ENCODE peak calls at places on chromosomes 6 and 20, in six cellular contexts. V is GM12891, K is K562, Q is GM12878, M is H1, G is HepG2. Y is an unnamed sample.
A peak's percentile ranks its signal among the peaks of the same experiment; 100 is the strongest.

GRCh38 chr6:170463101-170463721 is 89.9 kb downstream of the PSMB1 start:
- DNase-seq in K (no peak), G (no peak), M (no peak), Q (no peak), V (no peak), Y (no peak)

GRCh38 chr20:36241678-36242077 is 5.4 kb downstream of the AAR2 start:
- DNase-seq in K (no peak), G (no peak), M (no peak), Q (no peak), V (no peak), Y (no peak)

GRCh38 chr20:57390604-57391438 is at the start of gene RBM38:
- DNase-seq in M (no peak), V (peak; percentile 88), K (peak; percentile 89), G (peak; percentile 56), Q (no peak), Y (peak; percentile 85)

GRCh38 chr6:90079555-90080490 is 185.6 kb downstream of the GJA10 start:
- DNase-seq in M (no peak), Q (no peak), V (no peak), K (no peak), G (no peak), Y (no peak)

GRCh38 chr6:44682280-44682679 is 294.8 kb downstream of the CDC5L start:
- DNase-seq in K (no peak), Q (no peak), M (no peak), V (no peak), G (no peak), Y (no peak)

GRCh38 chr20:58784321-58785074 is 66.2 kb downstream of the GNAS-AS1 start:
- DNase-seq in G (no peak), V (no peak), Q (no peak), K (no peak), M (no peak), Y (no peak)

GRCh38 chr20:35301426-35301825 is 9.2 kb upstream of the FAM83C start:
- DNase-seq in G (no peak), M (no peak), V (no peak), Q (no peak), K (no peak), Y (no peak)

GRCh38 chr6:15365273-15365687 is 119.4 kb downstream of the JARID2 start:
- DNase-seq in G (no peak), V (no peak), M (no peak), Q (no peak), K (peak; percentile 36), Y (no peak)

GRCh38 chr6:16426241-16426640 is 187.9 kb downstream of the GMPR start:
- DNase-seq in M (no peak), K (no peak), G (no peak), Q (no peak), V (no peak), Y (no peak)

GRCh38 chr20:35618372-35619131 is 2.9 kb downstream of the SPAG4 start:
- DNase-seq in V (no peak), Q (no peak), M (no peak), K (no peak), G (no peak), Y (no peak)

GRCh38 chr6:1831030-1831429 is 221.3 kb downstream of the FOXC1 start:
- DNase-seq in M (no peak), Q (no peak), G (no peak), K (no peak), V (no peak), Y (no peak)

GRCh38 chr6:1834231-1834630 is 224.5 kb downstream of the FOXC1 start:
- DNase-seq in G (no peak), Q (no peak), M (no peak), V (no peak), K (no peak), Y (no peak)

GRCh38 chr6:1832358-1832757 is 222.6 kb downstream of the FOXC1 start:
- DNase-seq in M (no peak), K (no peak), Q (no peak), G (no peak), V (no peak), Y (no peak)

GRCh38 chr6:1834641-1835516 is 225.2 kb downstream of the FOXC1 start:
- DNase-seq in Q (no peak), G (no peak), V (no peak), M (no peak), K (no peak), Y (no peak)

GRCh38 chr6:1832844-1833787 is 223.4 kb downstream of the FOXC1 start:
- DNase-seq in M (no peak), Q (no peak), G (peak; percentile 52), K (no peak), V (no peak), Y (no peak)
- TF ChIP-seq POLR2A in M (no peak), Q (no peak), G (no peak), K (no peak), V (no peak), Y (no peak)

GRCh38 chr20:63539092-63539430 is 1.9 kb upstream of the PTK6 start:
- DNase-seq in K (no peak), Q (no peak), G (no peak), V (no peak), M (no peak), Y (no peak)

GRCh38 chr20:63536997-63537524 is at the start of gene PTK6:
- DNase-seq in Q (no peak), G (no peak), V (no peak), M (no peak), K (peak; percentile 46), Y (no peak)

GRCh38 chr20:63539441-63540370 is 2.5 kb upstream of the PTK6 start:
- DNase-seq in V (no peak), M (no peak), G (no peak), K (no peak), Q (no peak), Y (no peak)

GRCh38 chr20:63537525-63538203 is 488 bp upstream of the PTK6 start:
- DNase-seq in G (peak; percentile 86), K (peak; percentile 91), Q (peak; percentile 93), M (peak; percentile 71), V (peak; percentile 100), Y (peak; percentile 100)

GRCh38 chr20:63538204-63539091 is 1.3 kb upstream of the PTK6 start:
- DNase-seq in M (no peak), K (no peak), V (no peak), Q (no peak), G (peak; percentile 67), Y (no peak)
- TF ChIP-seq TAF1 in M (no peak), K (no peak), V (no peak), Q (no peak), G (no peak), Y (no peak)

GRCh38 chr6:3750324-3751018 is 1.0 kb downstream of the PXDC1 start:
- DNase-seq in M (no peak), K (peak; percentile 55), V (no peak), Q (no peak), G (peak; percentile 62), Y (peak; percentile 37)

GRCh38 chr6:3749991-3750323 is 1.6 kb downstream of the PXDC1 start:
- DNase-seq in V (no peak), G (peak; percentile 30), K (peak; percentile 30), Q (no peak), M (no peak), Y (no peak)

GRCh38 chr6:3751730-3752537 is 421 bp upstream of the PXDC1 start:
- DNase-seq in G (peak; percentile 87), K (peak; percentile 80), M (no peak), V (peak; percentile 79), Q (no peak), Y (peak; percentile 81)

GRCh38 chr6:3752538-3753227 is 1.2 kb upstream of the PXDC1 start:
- DNase-seq in M (no peak), K (no peak), Q (no peak), G (no peak), V (no peak), Y (no peak)

DNA sequence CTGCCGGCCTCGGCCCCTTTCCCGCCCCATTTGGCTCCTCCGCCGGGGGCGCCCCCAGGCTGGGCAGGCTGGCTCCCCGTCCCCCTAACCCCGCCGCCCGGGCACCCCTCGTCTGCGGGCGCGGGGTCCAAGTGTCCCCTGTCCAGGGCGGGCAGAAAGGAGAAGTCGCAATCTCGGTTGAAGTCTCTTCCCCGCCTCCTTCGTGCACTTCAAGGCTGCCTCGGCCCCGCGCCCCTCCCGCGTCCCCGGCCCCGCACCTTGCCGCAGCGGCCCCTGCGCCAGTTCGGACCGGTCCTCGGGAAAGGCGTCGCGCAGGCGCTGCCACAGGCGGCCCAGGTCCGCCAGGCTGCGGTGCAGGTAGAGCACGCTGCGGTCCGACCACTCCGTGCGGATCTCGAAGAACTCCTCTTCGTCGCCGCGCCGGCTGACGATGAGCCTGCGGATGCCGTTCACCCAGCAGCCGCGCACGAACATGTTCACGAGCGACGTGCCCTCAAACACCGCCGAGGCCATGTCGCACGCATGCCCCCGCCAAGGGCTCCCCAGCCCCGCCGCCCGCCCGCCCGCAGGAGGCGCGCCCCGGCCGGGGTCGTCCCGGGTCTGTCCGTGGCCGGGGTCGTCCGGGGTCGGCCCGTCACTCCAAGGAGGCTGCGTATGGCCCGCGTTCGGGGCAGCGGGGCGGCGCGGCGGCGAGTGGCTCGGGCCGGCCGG is at the start of gene PXDC1:
- DNase-seq in K (no peak), V (no peak), G (no peak), Q (no peak), M (no peak), Y (peak; percentile 34)
- TF ChIP-seq POLR2AphosphoS5 in K (no peak), V (no peak), G (no peak), Q (no peak), M (no peak), Y (no peak)

GRCh38 chr20:63520594-63520938 is at the start of gene PPDPF:
- DNase-seq in V (peak; percentile 98), G (no peak), M (peak; percentile 39), K (peak; percentile 97), Q (no peak), Y (peak; percentile 98)
- TF ChIP-seq POLR2A in V (no peak), G (peak; percentile 78), M (peak; percentile 70), K (peak; percentile 76), Q (peak; percentile 88), Y (peak; percentile 96)

GRCh38 chr20:50215917-50216316 is 25.3 kb downstream of the CEBPB start:
- DNase-seq in M (no peak), K (no peak), G (no peak), V (no peak), Q (no peak), Y (no peak)
- TF ChIP-seq TAF1 in M (no peak), K (no peak), G (no peak), V (no peak), Q (no peak), Y (no peak)

DNA sequence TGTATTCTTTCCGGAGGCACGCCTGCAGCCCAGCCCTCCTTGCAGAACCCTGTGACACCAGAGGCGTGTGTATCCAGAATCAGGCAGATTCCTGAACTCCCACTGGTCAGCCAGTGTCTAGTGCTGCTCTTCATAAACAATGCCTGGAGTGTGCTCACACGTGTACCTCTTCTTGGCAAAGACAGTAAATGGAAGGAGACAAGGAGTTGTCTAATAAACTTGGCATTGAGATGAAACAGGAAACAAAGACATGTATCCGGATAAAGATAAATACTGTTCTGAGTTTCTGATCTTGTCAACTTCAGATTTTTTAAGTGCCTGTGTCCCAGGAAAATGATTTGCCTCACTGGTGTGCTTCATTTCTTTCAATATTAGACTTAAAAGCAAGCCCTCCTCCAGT is 1.7 kb downstream of the RPS6KA2 start:
- DNase-seq in K (no peak), G (no peak), M (no peak), Q (no peak), V (no peak), Y (no peak)
- TF ChIP-seq POLR2AphosphoS5 in K (no peak), G (no peak), M (no peak), Q (no peak), V (no peak), Y (no peak)

DNA sequence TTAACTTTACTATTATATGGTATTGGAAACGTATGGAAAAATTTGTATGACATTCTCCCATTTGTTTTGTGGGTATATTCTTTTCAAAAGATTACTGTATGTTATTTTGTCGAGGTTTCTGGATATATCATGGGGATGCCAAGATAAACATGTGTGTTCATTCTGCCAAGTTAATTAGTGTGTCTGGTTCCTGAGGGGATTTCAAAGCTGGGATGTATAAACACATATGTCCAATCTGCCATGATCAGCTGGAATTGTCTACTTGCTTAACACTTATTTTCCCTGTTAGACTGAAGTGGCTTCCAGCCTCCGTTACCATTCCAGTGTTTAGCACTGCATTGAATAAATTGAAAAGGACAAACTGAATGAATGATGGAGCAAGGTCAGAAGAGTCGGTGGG is 86.2 kb downstream of the DNAH8 start:
- DNase-seq in G (no peak), Q (no peak), K (no peak), M (no peak), V (no peak), Y (no peak)
- TF ChIP-seq POLR2A in G (no peak), Q (no peak), K (no peak), M (no peak), V (no peak), Y (no peak)